ENCODE peak calls at places on chromosome 12, in seven cellular contexts. P is SK-N-SH; O is psoas muscle; W is tibial nerve; A is lower lobe of right lung; U is naive thymus-derived CD4-positive, alpha-beta T cell; B is body of pancreas. J is an unnamed sample.

GRCh38 chr12:57606399-57606798 is 1.8 kb downstream of the DTX3 start:
- DNase-seq in W (no peak), U (no peak), A (no peak), B (no peak), P (no peak), O (no peak), J (no peak)

GRCh38 chr12:90712671-90713070 is 242.3 kb downstream of the CCER1 start:
- DNase-seq in P (no peak), A (no peak), B (no peak), W (no peak), O (no peak), U (no peak), J (no peak)

GRCh38 chr12:56029666-56030293 is 8.9 kb downstream of the IKZF4 start:
- DNase-seq in W (peak), U (peak), B (peak), O (no peak), A (no peak), P (peak), J (no peak)

GRCh38 chr12:125160556-125160955 is 95.3 kb downstream of the AACS start:
- DNase-seq in P (no peak), O (no peak), W (no peak), B (no peak), A (no peak), U (no peak), J (no peak)

GRCh38 chr12:54372113-54372806 is 8.0 kb upstream of the GPR84 start:
- DNase-seq in A (no peak), U (no peak), B (no peak), O (peak), P (no peak), W (no peak), J (no peak)

GRCh38 chr12:6724409-6724797 is 557 bp downstream of the COPS7A start:
- DNase-seq in W (no peak), A (peak), U (no peak), B (no peak), P (peak), O (no peak), J (no peak)

GRCh38 chr12:131833288-131833895 is 5.2 kb downstream of the MMP17 start:
- DNase-seq in O (no peak), A (no peak), W (no peak), P (no peak), U (no peak), B (no peak), J (no peak)

GRCh38 chr12:117629454-117629853 is 268.0 kb upstream of the NOS1 start:
- DNase-seq in W (no peak), A (no peak), U (no peak), O (no peak), B (no peak), P (no peak), J (no peak)

GRCh38 chr12:54222609-54223008 is 33.8 kb upstream of the SMUG1 start:
- DNase-seq in B (no peak), U (no peak), W (no peak), A (no peak), O (no peak), P (no peak), J (no peak)

GRCh38 chr12:1445807-1446206 is 148.6 kb downstream of the FBXL14 start:
- DNase-seq in A (no peak), U (no peak), B (no peak), O (no peak), W (no peak), P (no peak), J (no peak)

GRCh38 chr12:89060133-89060532 is 292.2 kb downstream of the DUSP6 start:
- DNase-seq in U (no peak), P (no peak), W (no peak), A (no peak), O (no peak), B (no peak), J (no peak)

GRCh38 chr12:92951006-92951405 is 21.9 kb upstream of the EEA1 start:
- DNase-seq in U (no peak), W (no peak), P (no peak), B (no peak), A (no peak), O (no peak), J (no peak)

GRCh38 chr12:124829008-124829707 is 34.5 kb downstream of the SCARB1 start:
- DNase-seq in W (peak), B (no peak), P (no peak), A (no peak), U (no peak), O (no peak), J (no peak)

GRCh38 chr12:77728018-77728417 is 102.7 kb upstream of the NAV3 start:
- DNase-seq in W (no peak), O (no peak), U (no peak), P (no peak), B (no peak), A (no peak), J (no peak)

GRCh38 chr12:100127766-100128508 is 14.7 kb downstream of the BLTP3B start:
- DNase-seq in A (no peak), W (peak), U (no peak), B (no peak), P (no peak), O (no peak), J (no peak)

GRCh38 chr12:57629897-57630471 is 3.0 kb downstream of the B4GALNT1 start:
- DNase-seq in O (no peak), P (peak), B (no peak), U (no peak), W (peak), A (no peak), J (peak)

GRCh38 chr12:27975222-27976136 is 2.9 kb upstream of the PTHLH start:
- DNase-seq in B (peak), W (no peak), O (peak), A (no peak), P (peak), U (no peak), J (no peak)

GRCh38 chr12:132600048-132601032 is 10.0 kb downstream of the LRCOL1 start:
- DNase-seq in W (peak), O (peak), U (peak), A (peak), B (peak), P (peak), J (no peak)

GRCh38 chr12:75947171-75947723 is 84.3 kb downstream of the PHLDA1 start:
- DNase-seq in U (no peak), W (no peak), O (no peak), P (no peak), B (no peak), A (no peak), J (no peak)

GRCh38 chr12:75943730-75944096 is 87.9 kb downstream of the PHLDA1 start:
- DNase-seq in W (no peak), O (no peak), U (no peak), B (no peak), P (no peak), A (no peak), J (no peak)

GRCh38 chr12:75945581-75945980 is 86.0 kb downstream of the PHLDA1 start:
- DNase-seq in U (no peak), P (no peak), O (no peak), A (no peak), B (no peak), W (no peak), J (no peak)

GRCh38 chr12:75944097-75944904 is 87.3 kb downstream of the PHLDA1 start:
- DNase-seq in U (no peak), P (no peak), O (no peak), W (no peak), B (no peak), A (no peak), J (no peak)

GRCh38 chr12:75944905-75945412 is 86.6 kb downstream of the PHLDA1 start:
- DNase-seq in U (no peak), W (no peak), B (no peak), O (no peak), A (no peak), P (no peak), J (no peak)
- H3K27ac ChIP-seq in U (no peak), W (no peak), B (peak), O (no peak), A (peak), P (peak), J (no peak)

DNA sequence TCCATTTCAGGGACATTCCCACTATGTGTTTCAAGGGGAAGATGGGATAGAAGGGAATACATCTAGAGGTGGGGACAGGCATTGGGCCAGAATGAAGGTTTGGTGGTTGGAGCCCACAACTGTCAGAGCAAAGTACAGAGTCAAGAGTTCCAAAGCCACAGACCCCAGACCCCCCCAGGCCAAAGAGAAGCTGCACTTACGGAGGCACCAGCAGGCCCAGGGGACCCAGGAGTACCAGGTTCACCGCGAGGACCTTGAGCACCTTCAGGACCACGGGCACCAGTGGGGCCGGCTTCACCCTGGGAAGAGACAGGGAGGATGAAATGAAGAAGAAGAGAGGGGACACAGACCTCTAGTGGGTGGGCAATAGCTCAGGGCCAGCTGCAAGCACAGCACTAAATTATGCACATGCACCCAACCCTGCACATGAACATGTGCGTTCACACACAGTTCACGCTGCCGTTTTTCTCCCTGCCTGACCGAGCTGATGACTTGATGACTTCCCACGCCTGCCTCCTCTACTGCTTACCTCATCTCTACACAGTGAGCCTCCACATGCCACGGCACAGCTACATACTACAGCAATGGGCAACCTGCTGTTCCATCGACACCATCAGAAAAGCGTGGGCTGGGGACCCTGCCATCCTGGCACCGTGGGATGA is 16.7 kb downstream of the COL2A1 start:
- DNase-seq in A (no peak), B (peak), P (no peak), O (no peak), U (no peak), W (no peak), J (no peak)
- H3K27ac ChIP-seq in A (no peak), B (no peak), P (no peak), O (no peak), U (no peak), W (no peak), J (no peak)

GRCh38 chr12:51372021-51372420 is 19.2 kb downstream of the GALNT6 start:
- DNase-seq in W (no peak), P (no peak), U (no peak), O (no peak), B (no peak), A (no peak), J (no peak)
- H3K27ac ChIP-seq in W (peak), P (peak), U (no peak), O (peak), B (peak), A (peak), J (peak)

DNA sequence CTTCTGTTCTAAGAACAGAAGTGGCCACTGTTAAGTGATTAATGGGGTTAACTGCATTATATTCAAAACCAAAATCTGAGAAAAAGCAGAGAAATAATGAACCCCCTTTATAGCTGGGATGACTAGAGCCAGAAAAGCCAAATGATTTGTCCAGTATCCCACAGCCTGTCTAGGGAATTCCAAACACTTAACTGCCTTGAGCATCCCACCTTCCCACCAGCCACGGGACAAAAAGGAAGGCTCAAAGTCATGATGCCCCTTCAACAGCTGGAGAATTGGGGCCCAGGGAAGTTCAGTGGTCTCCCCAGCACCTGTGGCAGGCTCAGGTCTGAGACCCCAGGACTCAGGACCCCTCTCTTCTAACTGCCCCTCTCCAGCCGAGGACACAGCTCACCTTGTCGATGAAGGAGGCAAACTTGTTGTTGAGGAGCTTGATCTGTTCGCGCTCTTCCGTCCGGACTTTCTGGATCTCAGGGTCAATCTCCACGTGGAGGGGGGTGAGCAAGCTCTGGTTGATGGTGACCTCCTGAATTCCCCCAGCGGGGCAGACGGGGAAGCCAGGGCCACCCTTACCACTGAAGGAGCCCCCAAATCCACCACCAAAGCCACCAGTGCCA is 605 bp downstream of the KRT4 start:
- DNase-seq in W (no peak), U (no peak), B (no peak), P (no peak), O (no peak), A (no peak), J (no peak)
- H3K27ac ChIP-seq in W (no peak), U (no peak), B (no peak), P (no peak), O (no peak), A (no peak), J (no peak)

GRCh38 chr12:79847417-79847816 is 87.5 kb downstream of the PPP1R12A start:
- DNase-seq in O (no peak), P (no peak), B (no peak), A (no peak), W (no peak), U (no peak), J (no peak)
- H3K27ac ChIP-seq in O (no peak), P (no peak), B (no peak), A (no peak), W (no peak), U (no peak), J (no peak)

DNA sequence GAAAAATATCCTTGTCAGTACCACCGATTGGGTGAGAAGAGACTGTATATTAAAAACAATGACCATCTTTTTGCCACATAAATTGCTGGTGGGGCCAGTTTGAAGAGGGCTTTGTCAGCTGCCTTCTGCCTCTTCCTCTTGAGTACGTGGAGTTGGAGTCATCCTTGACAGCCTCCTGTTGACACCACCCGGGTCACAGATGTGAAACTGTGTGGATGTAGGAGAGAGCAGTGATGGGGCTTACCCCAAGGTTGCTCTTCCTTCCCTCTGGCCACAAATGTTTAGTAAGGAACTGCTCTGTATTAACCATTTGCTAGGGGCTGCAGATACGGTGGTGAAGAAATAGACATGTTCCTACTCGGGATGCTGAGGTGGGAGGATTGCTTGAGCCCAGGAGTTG is 12.2 kb downstream of the PTPN11 start:
- DNase-seq in U (no peak), P (no peak), A (no peak), W (no peak), B (no peak), O (no peak), J (no peak)
- H3K27ac ChIP-seq in U (no peak), P (no peak), A (no peak), W (no peak), B (no peak), O (no peak), J (no peak)

J was measured in substantia nigra.